ENCODE peak calls at places on chromosomes 11 and 22, in four cellular contexts. F is fibroblast of mammary gland, C is tibial nerve, R is B cell. P is an unnamed sample.

GRCh38 chr11:134313821-134314607 is 17.8 kb upstream of the GLB1L2 start:
- DNase-seq in F (no peak), C (no peak), R (no peak), P (no peak)

GRCh38 chr11:45079943-45080719 is 66.3 kb upstream of the PRDM11 start:
- DNase-seq in F (no peak), C (no peak), R (peak; percentile 77), P (peak; percentile 46)

GRCh38 chr22:29202231-29203192 is 3.2 kb upstream of the EMID1 start:
- DNase-seq in F (peak; percentile 5), C (peak; percentile 21), R (peak; percentile 49), P (peak; percentile 91)

GRCh38 chr11:66729447-66729846 is 431 bp upstream of the SPTBN2 start:
- DNase-seq in F (no peak), C (no peak), R (no peak), P (no peak)

GRCh38 chr11:15258433-15259350 is 144.0 kb downstream of the INSC start:
- DNase-seq in F (peak; percentile 64), C (no peak), R (no peak), P (no peak)

GRCh38 chr11:45285931-45286632 is at the start of gene SYT13:
- DNase-seq in F (no peak), C (no peak), R (no peak), P (no peak)

GRCh38 chr22:48433647-48434046 is 1394.0 kb downstream of the BRD1 start:
- DNase-seq in F (no peak), C (no peak), R (no peak), P (no peak)

GRCh38 chr11:44950036-44950624 is 553 bp downstream of the TP53I11 start:
- DNase-seq in F (no peak), C (peak; percentile 31), R (no peak), P (no peak)

GRCh38 chr22:48897959-48898358 is 929.7 kb downstream of the BRD1 start:
- DNase-seq in F (no peak), C (no peak), R (no peak), P (no peak)

GRCh38 chr22:46007848-46008261 is 30.9 kb upstream of the WNT7B start:
- DNase-seq in F (peak; percentile 96), C (peak; percentile 74), R (no peak), P (no peak)

GRCh38 chr22:30294830-30295229 is 5.5 kb upstream of the CASTOR1 start:
- DNase-seq in F (no peak), C (no peak), R (no peak), P (no peak)

GRCh38 chr11:126991596-126991995 is 9.0 kb downstream of the KIRREL3 start:
- DNase-seq in F (peak; percentile 65), C (no peak), R (no peak), P (no peak)

GRCh38 chr11:126989942-126990715 is 10.4 kb downstream of the KIRREL3 start:
- DNase-seq in F (peak; percentile 62), C (peak; percentile 65), R (peak; percentile 49), P (peak; percentile 77)

GRCh38 chr11:126990716-126991480 is 9.7 kb downstream of the KIRREL3 start:
- DNase-seq in F (no peak), C (no peak), R (no peak), P (no peak)

GRCh38 chr11:126992065-126992803 is 8.3 kb downstream of the KIRREL3 start:
- DNase-seq in F (peak; percentile 95), C (no peak), R (no peak), P (no peak)

GRCh38 chr11:126988655-126989054 is 11.9 kb downstream of the KIRREL3 start:
- DNase-seq in F (no peak), C (no peak), R (no peak), P (no peak)
- TF ChIP-seq CTCF in F (no peak), C (no peak), R (no peak), P (no peak)

GRCh38 chr11:41985799-41986198 is 526.3 kb upstream of the LRRC4C start:
- DNase-seq in F (no peak), C (no peak), R (no peak), P (no peak)
- TF ChIP-seq CTCF in F (no peak), C (no peak), R (no peak), P (no peak)

GRCh38 chr11:64241430-64242153 is 697 bp downstream of the FKBP2 start:
- DNase-seq in F (peak; percentile 99), C (peak; percentile 97), R (peak; percentile 99), P (peak; percentile 97)
- TF ChIP-seq CTCF in F (no peak), C (no peak), R (no peak), P (no peak)

DNA sequence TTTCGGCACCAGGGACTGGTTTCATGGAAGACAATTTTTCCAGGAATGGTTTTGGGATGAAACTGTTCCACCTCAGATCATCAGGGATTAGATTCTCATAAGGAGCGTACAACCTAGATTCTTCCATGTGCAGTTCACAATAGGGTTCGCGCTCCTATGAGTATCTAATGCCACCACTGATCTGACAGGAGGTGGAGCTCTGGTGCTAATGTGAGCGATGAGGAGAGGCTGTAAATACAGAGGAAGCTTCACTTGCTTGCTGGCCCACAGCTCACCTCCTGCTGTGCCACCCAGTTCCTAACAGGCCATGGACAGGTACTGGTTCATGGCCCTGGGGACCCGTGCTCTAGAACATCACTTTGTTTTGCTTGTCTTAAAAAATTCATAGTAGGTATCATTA is 41.8 kb upstream of the AMPD3 start:
- DNase-seq in F (no peak), C (no peak), R (peak; percentile 81), P (no peak)
- TF ChIP-seq CTCF in F (peak; percentile 16), C (no peak), R (peak; percentile 59), P (peak; percentile 69)

GRCh38 chr11:116916052-116916451 is 78.6 kb upstream of the APOA1 start:
- DNase-seq in F (no peak), C (no peak), R (no peak), P (no peak)
- TF ChIP-seq CTCF in F (peak; percentile 17), C (no peak), R (no peak), P (no peak)

GRCh38 chr11:131893103-131893502 is 522.7 kb downstream of the NTM start:
- DNase-seq in F (no peak), C (no peak), R (no peak), P (peak; percentile 70)
- TF ChIP-seq CTCF in F (no peak), C (no peak), R (no peak), P (no peak)

DNA sequence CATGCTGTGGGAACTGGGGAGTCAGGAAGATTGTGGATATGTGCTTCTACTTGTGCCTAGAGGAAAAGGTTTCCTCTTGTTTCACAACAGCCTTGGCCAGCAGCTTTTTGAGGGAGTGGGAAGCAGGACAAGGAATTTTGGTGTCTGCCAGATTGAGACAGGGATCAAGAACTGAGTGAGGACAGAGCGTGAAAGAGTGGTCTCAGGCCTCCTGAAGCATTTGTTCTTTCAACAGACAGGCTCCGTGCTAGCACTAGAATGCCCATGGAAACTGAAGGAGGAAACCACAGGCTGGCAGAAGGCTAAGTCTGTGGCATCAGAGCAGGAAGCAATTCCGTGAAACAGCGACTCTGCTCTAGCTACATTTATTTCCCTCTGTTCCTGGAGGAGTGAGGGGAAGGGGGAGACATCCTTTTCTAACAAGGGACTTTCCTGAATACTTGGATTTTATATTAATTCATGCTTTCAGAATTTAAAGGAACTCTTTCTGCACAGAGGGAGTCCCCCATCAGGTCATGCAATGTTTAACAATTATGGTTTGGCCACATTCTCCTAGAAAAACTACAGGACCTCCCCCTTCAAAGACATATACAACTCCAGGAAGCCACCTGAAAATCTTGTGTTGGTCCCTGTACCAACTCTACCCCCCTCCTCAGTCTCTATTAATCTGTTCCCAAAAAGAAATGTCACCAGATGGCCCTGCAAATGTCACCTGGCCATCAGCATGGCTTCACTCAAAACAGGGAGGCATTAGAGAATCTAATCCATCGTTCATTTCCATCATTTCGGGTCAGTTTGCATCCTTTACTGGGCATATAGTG is 96.1 kb downstream of the SYT9 start:
- DNase-seq in F (no peak), C (no peak), R (no peak), P (no peak)
- TF ChIP-seq CTCF in F (no peak), C (no peak), R (no peak), P (no peak)

DNA sequence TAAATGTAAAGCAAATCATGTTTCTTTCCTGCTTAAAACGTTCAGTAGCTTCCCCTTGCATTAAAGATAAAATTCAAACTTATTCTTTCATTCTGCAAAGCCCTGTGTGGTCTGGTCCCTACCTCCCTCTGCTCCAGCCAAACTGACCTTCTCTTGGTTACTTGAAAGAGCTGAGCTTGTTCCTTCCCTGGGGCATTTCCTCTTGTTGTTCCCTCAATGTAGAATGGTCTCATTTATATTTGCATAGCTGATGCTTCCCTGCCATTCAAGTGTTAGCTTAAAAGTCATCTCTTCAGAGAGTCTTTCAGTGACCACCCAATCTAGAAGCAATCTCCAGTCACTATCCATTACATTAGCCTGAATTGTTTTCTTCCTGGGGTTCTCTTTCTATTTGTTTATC is 1618.5 kb upstream of the TENM4 start:
- DNase-seq in F (no peak), C (no peak), R (no peak), P (no peak)
- TF ChIP-seq CTCF in F (no peak), C (no peak), R (no peak), P (no peak)

GRCh38 chr22:49944399-49944891 is 16.1 kb upstream of the PIM3 start:
- DNase-seq in F (no peak), C (no peak), R (no peak), P (no peak)
- TF ChIP-seq CTCF in F (no peak), C (no peak), R (no peak), P (no peak)

P was measured in GM10248.